ENCODE peak calls at places on chromosomes 6 and 20, in eight cellular contexts. O is endothelial cell of umbilical vein, J is K562, F is spleen, Q is Panc1, L is HCT116, K is HL-60, Z is stomach. C is an unnamed sample. For H3K27me3, the result is how much of the 10 kb centered on the place peaks cover.

GRCh38 chr6:150299873-150300485 is 68.8 kb upstream of the IYD start:
- DNase-seq in Q (no peak), Z (no peak), O (no peak), F (no peak), J (no peak), L (no peak), K (no peak), C (no peak)

GRCh38 chr6:151699719-151700118 is 107.8 kb upstream of the ESR1 start:
- DNase-seq in L (no peak), Q (no peak), K (no peak), Z (no peak), F (no peak), O (no peak), J (no peak), C (no peak)

GRCh38 chr6:160328447-160328846 is 19.7 kb upstream of the SLC22A3 start:
- DNase-seq in J (no peak), K (no peak), O (no peak), F (no peak), L (no peak), Q (no peak), Z (no peak), C (no peak)

GRCh38 chr6:151322570-151322969 is 68.8 kb downstream of the ZBTB2 start:
- DNase-seq in F (no peak), J (peak), Z (no peak), O (no peak), Q (no peak), L (no peak), K (no peak), C (peak)

GRCh38 chr20:62840244-62841197 is 21.1 kb downstream of the TCFL5 start:
- DNase-seq in O (no peak), K (no peak), L (no peak), J (no peak), F (no peak), Q (no peak), Z (no peak), C (peak)

GRCh38 chr6:11938285-11938890 is 73.7 kb upstream of the HIVEP1 start:
- DNase-seq in O (peak), Z (no peak), K (no peak), Q (no peak), F (no peak), L (no peak), J (peak), C (no peak)

GRCh38 chr6:130900913-130901312 is 73.7 kb downstream of the SMLR1 start:
- DNase-seq in Z (no peak), J (no peak), L (peak), K (no peak), Q (peak), O (no peak), F (no peak), C (no peak)

GRCh38 chr6:147510949-147511590 is 2.6 kb downstream of the SAMD5 start:
- DNase-seq in J (no peak), K (no peak), L (no peak), Z (no peak), Q (no peak), F (no peak), O (no peak), C (peak)

GRCh38 chr20:5996765-5997164 is 46.3 kb downstream of the MCM8 start:
- DNase-seq in Q (no peak), L (no peak), J (no peak), Z (no peak), K (no peak), F (no peak), O (no peak), C (no peak)

DNA sequence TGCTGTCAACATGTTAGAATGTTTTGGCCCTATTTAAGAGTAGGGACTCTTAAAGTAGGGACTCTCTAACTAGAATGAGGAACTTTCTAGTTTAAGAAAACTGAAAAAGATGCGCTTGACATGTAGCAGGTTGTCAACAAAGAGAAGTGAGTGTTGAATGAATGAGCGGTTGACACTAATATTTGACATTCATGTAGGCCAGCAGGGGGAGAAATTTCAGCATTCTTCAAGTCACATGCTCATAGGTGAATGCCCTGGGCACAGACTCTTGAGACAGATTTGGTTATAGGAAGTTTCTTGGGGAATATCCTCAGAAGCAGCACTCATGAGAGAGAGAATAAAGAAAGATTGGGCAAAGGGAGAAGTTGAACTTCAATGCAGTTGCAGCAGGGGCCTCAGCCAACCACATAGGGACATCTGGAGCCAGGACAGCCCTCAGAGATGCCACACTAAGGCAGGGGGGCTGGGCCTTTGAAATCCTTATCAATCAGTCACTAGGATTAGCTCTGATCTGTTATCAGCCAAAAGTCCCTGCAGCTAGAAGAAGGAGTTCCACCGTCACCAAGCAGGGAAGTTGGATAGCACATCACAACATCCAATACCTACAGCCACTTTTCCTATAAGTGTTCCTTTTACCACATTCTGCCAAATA is 145.1 kb upstream of the FKBP1C start:
- DNase-seq in K (no peak), Q (no peak), O (no peak), Z (no peak), L (peak), F (no peak), J (no peak), C (no peak)
- TF ChIP-seq CTCF in K (no peak), Q (peak), O (no peak), Z (no peak), L (no peak), F (no peak), J (no peak), C (no peak)

GRCh38 chr20:60202046-60202445 is 243.8 kb downstream of the CDH26 start:
- DNase-seq in O (no peak), J (no peak), Q (no peak), Z (no peak), F (no peak), K (no peak), L (no peak), C (no peak)
- TF ChIP-seq POLR2AphosphoS5 in O (no peak), J (no peak), Q (no peak), Z (no peak), F (no peak), K (no peak), L (no peak), C (no peak)

DNA sequence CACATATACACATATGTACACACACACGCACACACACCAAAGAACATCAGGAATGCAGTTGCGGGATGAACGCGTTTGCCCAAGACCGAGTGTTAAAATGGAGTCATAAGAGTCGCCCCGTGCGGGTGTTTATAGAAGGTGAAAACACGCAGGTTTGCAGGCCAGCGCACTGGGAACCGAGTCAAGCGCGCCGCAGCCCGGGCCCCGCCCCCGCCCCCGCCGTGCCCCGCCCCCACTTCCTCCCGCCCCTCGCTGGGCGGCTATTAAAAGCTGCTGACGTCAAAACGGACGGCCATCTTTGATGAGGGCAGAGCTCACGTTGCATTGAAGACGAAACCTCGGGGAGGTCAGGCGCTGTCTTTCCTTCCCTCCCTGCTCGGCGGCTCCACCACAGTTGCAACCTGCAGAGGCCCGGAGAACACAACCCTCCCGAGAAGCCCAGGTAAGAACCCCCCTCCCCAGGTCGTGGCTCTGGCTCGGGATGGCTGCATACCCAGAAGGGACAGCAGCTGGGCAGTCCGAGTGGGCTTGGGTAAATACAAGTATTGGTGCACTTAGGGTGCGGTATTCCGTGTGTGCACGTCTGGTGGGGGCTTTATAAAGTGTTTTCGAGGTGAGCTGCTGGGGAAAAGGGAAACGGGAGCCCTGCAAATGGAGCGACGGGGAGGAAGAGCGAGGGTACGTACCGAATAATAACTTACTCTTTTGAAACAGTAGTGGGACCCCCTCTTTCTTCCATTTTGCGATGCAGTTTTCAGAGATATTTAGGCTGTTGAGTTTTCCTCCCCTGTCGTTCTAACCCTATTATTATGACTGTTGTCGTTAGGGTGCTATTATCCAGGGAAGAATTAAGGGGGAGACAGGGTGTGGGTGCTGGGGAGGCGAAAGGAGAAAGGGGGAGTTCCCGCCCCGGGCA is at the start of gene SNAP25:
- DNase-seq in Z (peak), J (peak), K (peak), Q (peak), L (peak), F (no peak), O (peak), C (peak)
- H3K27me3 ChIP-seq in Z (half or more), J (under half), K (under half), Q (under half), L (under half), F (under half), O (under half), C (under half)

GRCh38 chr6:45377041-45377554 is 636 bp downstream of the SUPT3H start:
- DNase-seq in Q (no peak), L (no peak), K (no peak), Z (no peak), F (no peak), O (no peak), J (no peak), C (no peak)
- TF ChIP-seq CTCF in Q (no peak), L (no peak), K (no peak), Z (no peak), F (no peak), O (no peak), J (no peak), C (no peak)

GRCh38 chr6:170552765-170553685 is at the start of gene PSMB1:
- DNase-seq in F (peak), O (peak), K (peak), L (peak), Z (peak), Q (peak), J (peak), C (peak)
- TF ChIP-seq POLR2AphosphoS5 in F (peak), O (peak), K (peak), L (peak), Z (peak), Q (peak), J (peak), C (peak)

GRCh38 chr20:44067650-44068081 is 119.3 kb downstream of the JPH2 start:
- DNase-seq in Q (no peak), Z (peak), K (no peak), O (no peak), J (no peak), L (no peak), F (peak), C (no peak)
- H3K27me3 ChIP-seq in Q (under half), Z (under half), K (under half), O (under half), J (under half), L (under half), F (under half), C (under half)

C was measured in upper lobe of left lung.